ENCODE peak calls at places on chromosomes 13 and 19, in nine cellular contexts. F is mucosa of descending colon, S is transverse colon, V is A549, K is testis, A is mammary epithelial cell, G is ascending aorta, E is IMR-90, H is right lobe of liver. N is an unnamed sample. For H3K4me1, the result is how much of the 10 kb centered on the place peaks cover.

GRCh38 chr13:66837246-66837645 is 392.9 kb downstream of the PCDH9 start:
- DNase-seq in F (no peak), S (no peak), V (no peak), K (no peak), A (no peak), G (no peak), E (no peak), H (no peak), N (no peak)

GRCh38 chr19:55528030-55528801 is 8.7 kb downstream of the SBK2 start:
- DNase-seq in F (no peak), S (no peak), V (peak), K (no peak), A (no peak), G (no peak), E (peak), H (no peak), N (no peak)

GRCh38 chr13:76622336-76623045 is 263.7 kb downstream of the KCTD12 start:
- DNase-seq in F (no peak), S (no peak), V (no peak), K (peak), A (no peak), G (no peak), E (no peak), H (no peak), N (no peak)

GRCh38 chr13:62433660-62434059 is 1018.0 kb upstream of the PCDH20 start:
- DNase-seq in F (no peak), S (no peak), V (no peak), K (no peak), A (no peak), G (no peak), E (no peak), H (no peak), N (no peak)

GRCh38 chr19:22935151-22935550 is 67.8 kb downstream of the ZNF728 start:
- DNase-seq in F (no peak), S (no peak), V (no peak), K (no peak), A (peak), G (no peak), E (no peak), H (no peak), N (no peak)

GRCh38 chr13:42102961-42103688 is 54.7 kb downstream of the DGKH start:
- DNase-seq in F (no peak), S (no peak), V (no peak), K (no peak), A (peak), G (no peak), E (peak), H (no peak), N (no peak)

GRCh38 chr13:49303533-49304252 is 56.0 kb downstream of the CDADC1 start:
- DNase-seq in F (no peak), S (no peak), V (no peak), K (peak), A (peak), G (peak), E (no peak), H (peak), N (no peak)

GRCh38 chr19:47226426-47227346 is 4.3 kb downstream of the BBC3 start:
- DNase-seq in F (peak), S (peak), V (peak), K (peak), A (peak), G (peak), E (peak), H (peak), N (peak)

GRCh38 chr13:77291779-77292178 is 35.1 kb downstream of the MYCBP2 start:
- DNase-seq in F (no peak), S (no peak), V (no peak), K (no peak), A (no peak), G (no peak), E (no peak), H (no peak), N (no peak)

GRCh38 chr19:55473613-55474012 is 2.8 kb upstream of the ZNF628 start:
- DNase-seq in F (no peak), S (no peak), V (no peak), K (no peak), A (no peak), G (no peak), E (no peak), H (no peak), N (no peak)

GRCh38 chr13:113116871-113117271 is 5.7 kb upstream of the F10 start:
- DNase-seq in F (no peak), S (no peak), V (no peak), K (peak), A (no peak), G (peak), E (no peak), H (no peak), N (no peak)

GRCh38 chr13:38902551-38902950 is 88.1 kb downstream of the STOML3 start:
- DNase-seq in F (no peak), S (no peak), V (no peak), K (no peak), A (peak), G (no peak), E (no peak), H (no peak), N (no peak)

GRCh38 chr13:97141564-97142005 is 80.5 kb upstream of the MBNL2 start:
- DNase-seq in F (peak), S (peak), V (peak), K (peak), A (peak), G (peak), E (peak), H (peak), N (no peak)

GRCh38 chr13:111187879-111188643 is 73.0 kb downstream of the ARHGEF7 start:
- DNase-seq in F (no peak), S (no peak), V (no peak), K (no peak), A (peak), G (no peak), E (peak), H (no peak), N (no peak)

GRCh38 chr13:86920960-86921359 is 750.2 kb upstream of the SLITRK5 start:
- DNase-seq in F (no peak), S (no peak), V (no peak), K (no peak), A (no peak), G (no peak), E (no peak), H (no peak), N (no peak)

GRCh38 chr19:4541114-4541805 is 1.4 kb upstream of the LRG1 start:
- DNase-seq in F (no peak), S (no peak), V (no peak), K (no peak), A (no peak), G (no peak), E (no peak), H (no peak), N (no peak)

GRCh38 chr13:35165205-35165604 is 223.1 kb downstream of the NBEA start:
- DNase-seq in F (no peak), S (no peak), V (no peak), K (no peak), A (no peak), G (no peak), E (no peak), H (no peak), N (no peak)

GRCh38 chr19:858868-859843 is at the start of gene CFD:
- DNase-seq in F (peak), S (peak), V (no peak), K (peak), A (no peak), G (peak), E (no peak), H (peak), N (no peak)

GRCh38 chr13:35699805-35700204 is 223.3 kb upstream of the MAB21L1 start:
- DNase-seq in F (no peak), S (peak), V (no peak), K (peak), A (no peak), G (no peak), E (peak), H (no peak), N (no peak)

GRCh38 chr19:6890938-6891337 is 3.6 kb downstream of the ADGRE1 start:
- DNase-seq in F (no peak), S (no peak), V (no peak), K (no peak), A (no peak), G (no peak), E (no peak), H (no peak), N (no peak)

GRCh38 chr19:18301718-18302111 is 20.3 kb upstream of the JUND start:
- DNase-seq in F (no peak), S (no peak), V (no peak), K (no peak), A (no peak), G (no peak), E (no peak), H (no peak), N (no peak)
- TF ChIP-seq CTCF in F (no peak), S (no peak), V (no peak), K (no peak), A (no peak), G (no peak), E (no peak), H (no peak), N (no peak)

GRCh38 chr13:59744747-59745394 is 418.9 kb downstream of the DIAPH3 start:
- DNase-seq in F (no peak), S (no peak), V (no peak), K (no peak), A (no peak), G (no peak), E (peak), H (no peak), N (no peak)

GRCh38 chr13:59750860-59751259 is 412.9 kb downstream of the DIAPH3 start:
- DNase-seq in F (no peak), S (no peak), V (no peak), K (peak), A (peak), G (no peak), E (peak), H (no peak), N (no peak)

GRCh38 chr13:59746291-59746962 is 417.3 kb downstream of the DIAPH3 start:
- DNase-seq in F (no peak), S (peak), V (no peak), K (no peak), A (peak), G (no peak), E (peak), H (no peak), N (no peak)

GRCh38 chr13:59745395-59745788 is 418.3 kb downstream of the DIAPH3 start:
- DNase-seq in F (no peak), S (no peak), V (no peak), K (no peak), A (peak), G (no peak), E (peak), H (no peak), N (no peak)

GRCh38 chr13:59747529-59747928 is 416.2 kb downstream of the DIAPH3 start:
- DNase-seq in F (no peak), S (no peak), V (no peak), K (no peak), A (no peak), G (no peak), E (no peak), H (no peak), N (no peak)
- H3K4me1 ChIP-seq in F (under half), S (under half), V (under half), K (under half), A (under half), G (under half), E (under half), H (under half), N (under half)

GRCh38 chr13:110070046-110070445 is 236.9 kb downstream of the COL4A1 start:
- DNase-seq in F (no peak), S (no peak), V (no peak), K (no peak), A (no peak), G (no peak), E (no peak), H (no peak), N (no peak)
- TF ChIP-seq CTCF in F (no peak), S (no peak), V (no peak), K (no peak), A (no peak), G (no peak), E (no peak), H (no peak), N (no peak)

GRCh38 chr13:50711449-50711848 is 132.0 kb downstream of the DLEU7 start:
- DNase-seq in F (no peak), S (no peak), V (no peak), K (no peak), A (no peak), G (no peak), E (no peak), H (no peak), N (no peak)
- H3K4me1 ChIP-seq in F (under half), S (under half), V (under half), K (under half), A (under half), G (under half), E (under half), H (under half), N (under half)

GRCh38 chr13:26629260-26629659 is 71.8 kb downstream of the WASF3 start:
- DNase-seq in F (no peak), S (no peak), V (peak), K (peak), A (no peak), G (no peak), E (no peak), H (no peak), N (no peak)
- TF ChIP-seq CTCF in F (no peak), S (peak), V (no peak), K (no peak), A (peak), G (no peak), E (no peak), H (peak), N (no peak)

GRCh38 chr19:45050036-45050435 is 11.2 kb downstream of the CLASRP start:
- DNase-seq in F (no peak), S (no peak), V (no peak), K (no peak), A (peak), G (no peak), E (no peak), H (no peak), N (no peak)
- H3K4me1 ChIP-seq in F (under half), S (under half), V (under half), K (under half), A (under half), G (under half), E (under half), H (under half), N (under half)

DNA sequence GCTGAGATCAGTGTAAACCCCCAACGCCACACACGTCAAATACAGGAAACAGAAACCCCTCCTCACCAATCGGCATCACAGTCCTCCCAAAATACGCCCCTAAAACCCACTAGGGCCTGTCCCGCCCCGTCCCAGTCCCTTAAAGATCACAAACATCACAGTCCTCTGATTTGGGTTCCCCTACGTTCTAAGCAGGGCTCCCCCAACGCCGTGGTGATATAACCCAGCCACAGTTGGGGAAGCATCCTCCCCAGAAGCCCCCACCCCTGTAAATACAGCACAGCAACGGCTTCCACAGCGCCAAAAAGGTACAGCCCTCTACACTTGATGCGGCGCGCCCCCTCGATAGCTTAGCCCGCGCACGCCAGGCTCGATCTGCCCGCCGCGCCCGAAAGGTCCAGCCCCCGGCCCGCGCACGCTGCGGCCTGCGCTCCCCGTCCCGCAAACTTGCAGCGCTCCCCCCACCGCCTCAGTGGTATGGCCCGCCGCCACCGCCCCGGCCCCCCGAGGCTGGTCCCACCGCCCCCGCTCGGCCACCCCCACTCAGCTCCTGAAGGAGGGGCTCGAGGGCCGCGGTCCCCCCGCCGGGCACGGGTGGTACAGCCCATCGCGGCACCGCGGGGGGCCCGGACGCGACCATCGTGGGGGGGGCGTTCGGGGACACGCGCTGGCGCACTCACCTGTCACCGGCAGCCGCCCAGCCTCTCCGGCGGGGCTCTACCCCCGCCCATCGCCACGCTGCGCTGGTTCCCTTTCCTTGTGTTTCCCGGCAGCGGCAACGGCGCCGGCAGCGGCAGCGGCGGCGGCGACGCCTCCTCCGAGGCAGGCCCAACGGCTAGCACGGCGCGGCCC is at the start of gene AKT2:
- DNase-seq in F (no peak), S (no peak), V (no peak), K (peak), A (peak), G (no peak), E (peak), H (no peak), N (no peak)
- TF ChIP-seq CTCF in F (no peak), S (no peak), V (no peak), K (no peak), A (no peak), G (no peak), E (no peak), H (no peak), N (no peak)

GRCh38 chr13:40622761-40623160 is 43.7 kb downstream of the FOXO1 start:
- DNase-seq in F (no peak), S (no peak), V (no peak), K (no peak), A (no peak), G (no peak), E (no peak), H (no peak), N (no peak)
- H3K4me1 ChIP-seq in F (under half), S (under half), V (under half), K (under half), A (under half), G (under half), E (under half), H (under half), N (under half)